ENCODE peak calls at places on chromosomes 7 and 10, in four cellular contexts. Q, A, T and G are unnamed samples.

GRCh38 chr7:129858490-129858889 is 94.3 kb downstream of the UBE2H start:
- DNase-seq in Q (no peak), A (no peak), T (no peak), G (no peak)

GRCh38 chr7:25647872-25648271 is 419.6 kb upstream of the NPVF start:
- DNase-seq in Q (no peak), A (no peak), T (no peak), G (no peak)

GRCh38 chr7:82105463-82105862 is 335.6 kb upstream of the HGF start:
- DNase-seq in Q (no peak), A (no peak), T (no peak), G (no peak)

GRCh38 chr7:377069-378040 is 87.4 kb downstream of the FOXL3 start:
- DNase-seq in Q (no peak), A (no peak), T (no peak), G (no peak)

GRCh38 chr10:19629559-19629958 is 186.7 kb upstream of the PLXDC2 start:
- DNase-seq in Q (no peak), A (no peak), T (peak; percentile 76), G (peak; percentile 64)

GRCh38 chr10:24579911-24580310 is 143.8 kb downstream of the ARHGAP21 start:
- DNase-seq in Q (no peak), A (no peak), T (no peak), G (no peak)

GRCh38 chr7:34061175-34061574 is 155.8 kb downstream of the BMPER start:
- DNase-seq in Q (no peak), A (no peak), T (no peak), G (no peak)

GRCh38 chr7:47210283-47210854 is 371.5 kb downstream of the TNS3 start:
- DNase-seq in Q (no peak), A (no peak), T (no peak), G (no peak)

GRCh38 chr10:43888551-43888950 is 239.9 kb upstream of the ZNF32 start:
- DNase-seq in Q (no peak), A (no peak), T (no peak), G (no peak)

GRCh38 chr10:100968839-100969174 is 497 bp upstream of the SEMA4G start:
- DNase-seq in Q (no peak), A (no peak), T (no peak), G (peak; percentile 0)
- H3K4me1 ChIP-seq in Q (peaks cover 15% of the 10 kb centered on the region), A (peaks cover 13% of the 10 kb centered on the region), T (peaks cover 23% of the 10 kb centered on the region), G (no peaks in the 10 kb centered on the region)

GRCh38 chr7:150660939-150661613 is 24.4 kb upstream of the GIMAP2 start:
- DNase-seq in Q (no peak), A (no peak), T (no peak), G (no peak)
- H3K4me1 ChIP-seq in Q (no peaks in the 10 kb centered on the region), A (peaks cover 43% of the 10 kb centered on the region), T (no peaks in the 10 kb centered on the region), G (no peaks in the 10 kb centered on the region)

DNA sequence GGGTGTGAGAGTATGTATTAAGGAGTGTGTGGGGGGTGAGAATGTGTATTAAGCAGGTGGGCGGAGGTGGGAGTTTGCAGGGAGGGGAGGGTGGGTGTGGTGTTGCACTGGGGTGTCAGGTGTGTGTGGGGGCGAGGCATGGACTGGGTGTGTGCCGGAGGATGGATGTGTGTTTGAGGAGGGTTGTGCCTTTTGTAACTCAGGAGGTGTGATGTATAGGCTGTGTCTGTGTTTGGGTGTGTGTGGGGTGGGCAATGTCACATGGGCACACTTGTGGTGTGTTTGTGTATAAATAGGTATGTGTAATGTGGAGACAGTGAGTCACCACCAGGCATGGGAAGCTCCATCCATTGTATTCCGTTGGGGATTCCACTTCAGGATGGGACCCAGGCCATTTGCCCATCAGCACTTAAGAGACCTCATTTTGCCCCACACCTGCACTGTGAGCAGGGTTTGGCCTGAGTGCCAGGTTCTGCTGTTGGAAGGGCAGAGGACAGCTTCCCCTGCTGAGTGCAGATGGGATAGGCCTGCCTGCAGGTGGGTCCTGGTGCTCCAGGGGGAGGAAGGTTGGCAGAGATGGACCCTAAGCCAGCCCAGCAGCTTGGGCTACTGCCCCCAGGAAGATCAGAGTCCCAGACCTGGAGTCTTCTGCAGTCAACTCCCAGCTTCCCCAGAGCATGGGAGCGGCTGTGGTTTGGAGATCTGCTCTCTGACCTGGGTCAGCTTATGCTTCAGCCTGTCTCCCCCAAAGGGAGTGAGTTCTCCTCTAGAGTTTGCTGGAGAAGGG is 5.9 kb downstream of the UNC5B start:
- DNase-seq in Q (no peak), A (no peak), T (peak; percentile 51), G (no peak)
- H3K4me1 ChIP-seq in Q (peaks cover 8% of the 10 kb centered on the region), A (peaks cover under 1% of the 10 kb centered on the region), T (peaks cover 15% of the 10 kb centered on the region), G (no peaks in the 10 kb centered on the region)

GRCh38 chr10:79162861-79163662 is 94.3 kb downstream of the ZMIZ1 start:
- DNase-seq in Q (no peak), A (no peak), T (peak; percentile 87), G (no peak)
- H3K4me1 ChIP-seq in Q (peaks cover 27% of the 10 kb centered on the region), A (no peaks in the 10 kb centered on the region), T (peaks cover 53% of the 10 kb centered on the region), G (peaks cover 34% of the 10 kb centered on the region)

GRCh38 chr10:35413985-35414861 is 77.9 kb downstream of the CCNY start:
- DNase-seq in Q (no peak), A (no peak), T (no peak), G (no peak)
- H3K4me1 ChIP-seq in Q (no peaks in the 10 kb centered on the region), A (peaks cover 4% of the 10 kb centered on the region), T (peaks cover 28% of the 10 kb centered on the region), G (no peaks in the 10 kb centered on the region)

DNA sequence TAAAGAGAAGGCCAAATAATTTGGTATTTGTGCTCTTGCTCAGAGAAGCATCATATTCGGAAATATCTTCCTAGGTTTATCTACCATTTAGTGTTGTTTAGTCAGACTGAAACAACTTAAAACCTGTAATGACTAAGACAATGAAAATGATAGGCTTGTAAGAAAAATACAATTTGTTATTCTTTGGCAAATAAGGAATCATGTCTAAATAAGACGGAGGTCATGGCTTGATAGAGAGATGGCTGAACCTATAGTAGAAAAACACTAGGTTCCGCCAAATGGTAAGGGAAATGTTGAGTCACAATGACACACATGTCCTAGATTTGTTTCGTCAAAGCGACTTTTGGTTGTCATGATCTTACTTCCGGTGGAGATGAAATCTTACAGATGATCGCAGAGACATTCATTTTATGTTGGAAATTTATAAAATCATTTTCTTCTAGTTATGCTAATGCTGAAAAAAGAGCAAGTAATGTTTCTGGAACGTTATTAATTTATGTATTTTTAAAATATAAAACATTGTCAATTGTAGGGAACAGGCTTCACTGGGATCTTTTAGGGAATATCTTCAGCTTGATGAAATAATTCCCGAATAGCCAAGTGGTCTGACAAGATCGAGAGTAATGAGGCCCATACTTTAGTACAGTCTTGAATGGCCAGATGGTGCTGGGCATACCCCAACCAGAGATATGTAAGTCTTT is 1.0 kb downstream of the SRGN start:
- DNase-seq in Q (no peak), A (peak; percentile 89), T (no peak), G (no peak)
- H3K4me1 ChIP-seq in Q (no peaks in the 10 kb centered on the region), A (peaks cover 47% of the 10 kb centered on the region), T (peaks cover 9% of the 10 kb centered on the region), G (no peaks in the 10 kb centered on the region)

GRCh38 chr7:16264036-16264435 is 157.3 kb downstream of the CRPPA start:
- DNase-seq in Q (no peak), A (no peak), T (no peak), G (no peak)

GRCh38 chr7:16264436-16265183 is 156.7 kb downstream of the CRPPA start:
- DNase-seq in Q (no peak), A (no peak), T (no peak), G (no peak)

GRCh38 chr7:16265184-16265804 is 156.0 kb downstream of the CRPPA start:
- DNase-seq in Q (no peak), A (no peak), T (no peak), G (no peak)

GRCh38 chr7:16266877-16267276 is 154.5 kb downstream of the CRPPA start:
- DNase-seq in Q (no peak), A (no peak), T (no peak), G (no peak)

DNA sequence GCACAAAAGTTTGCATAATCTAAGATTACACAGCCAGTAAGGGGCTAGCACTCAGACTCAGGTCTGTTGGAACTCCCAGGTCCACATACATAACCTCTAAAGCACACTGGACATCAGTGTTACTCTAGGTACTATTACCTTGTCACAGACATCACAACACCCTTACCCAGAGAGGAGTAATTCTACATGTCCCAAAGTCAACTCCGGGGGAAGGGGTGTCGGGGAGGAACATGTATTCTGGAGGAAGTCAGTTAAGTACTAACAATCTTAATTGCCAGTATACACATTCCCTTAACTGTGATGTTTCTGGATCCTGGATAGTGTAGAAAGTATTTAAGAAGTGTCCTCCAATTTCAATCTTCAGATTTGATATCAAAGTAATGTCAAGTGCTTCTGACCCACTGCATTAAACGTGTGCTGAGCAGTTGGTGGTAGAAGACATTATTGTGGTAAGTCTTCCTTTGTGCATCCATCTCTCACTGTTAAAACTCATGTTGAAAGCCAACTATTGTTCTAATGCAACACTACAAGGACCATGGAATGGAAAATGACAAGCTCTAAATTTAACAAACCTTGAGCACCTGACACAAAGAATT is 155.4 kb downstream of the CRPPA start:
- DNase-seq in Q (no peak), A (no peak), T (no peak), G (no peak)
- H3K4me1 ChIP-seq in Q (no peaks in the 10 kb centered on the region), A (no peaks in the 10 kb centered on the region), T (no peaks in the 10 kb centered on the region), G (no peaks in the 10 kb centered on the region)

GRCh38 chr7:117012284-117013174 is 59.2 kb downstream of the ST7 start:
- DNase-seq in Q (no peak), A (peak; percentile 65), T (no peak), G (no peak)

GRCh38 chr7:117010375-117011133 is 57.3 kb downstream of the ST7 start:
- DNase-seq in Q (no peak), A (peak; percentile 20), T (no peak), G (no peak)

GRCh38 chr7:117009705-117010361 is 56.5 kb downstream of the ST7 start:
- DNase-seq in Q (no peak), A (peak; percentile 52), T (no peak), G (no peak)

GRCh38 chr7:117014099-117014656 is 60.9 kb downstream of the ST7 start:
- DNase-seq in Q (no peak), A (no peak), T (no peak), G (no peak)

GRCh38 chr7:117011419-117012260 is 58.3 kb downstream of the ST7 start:
- DNase-seq in Q (no peak), A (no peak), T (no peak), G (no peak)
- H3K4me1 ChIP-seq in Q (peaks cover 4% of the 10 kb centered on the region), A (peaks cover 49% of the 10 kb centered on the region), T (peaks cover 28% of the 10 kb centered on the region), G (peaks cover 2% of the 10 kb centered on the region)

GRCh38 chr7:32890553-32891045 is 961 bp downstream of the KBTBD2 start:
- DNase-seq in Q (no peak), A (peak; percentile 88), T (no peak), G (peak; percentile 74)
- H3K4me1 ChIP-seq in Q (peaks cover 7% of the 10 kb centered on the region), A (peaks cover 57% of the 10 kb centered on the region), T (peaks cover 51% of the 10 kb centered on the region), G (no peaks in the 10 kb centered on the region)

GRCh38 chr10:95389176-95389575 is 98.4 kb upstream of the PDLIM1 start:
- DNase-seq in Q (no peak), A (no peak), T (no peak), G (no peak)

GRCh38 chr10:95391570-95392249 is 100.9 kb upstream of the PDLIM1 start:
- DNase-seq in Q (no peak), A (peak; percentile 2), T (no peak), G (no peak)

GRCh38 chr10:95388539-95388938 is 97.7 kb upstream of the PDLIM1 start:
- DNase-seq in Q (no peak), A (no peak), T (no peak), G (no peak)

GRCh38 chr10:95391164-95391563 is 100.4 kb upstream of the PDLIM1 start:
- DNase-seq in Q (no peak), A (no peak), T (no peak), G (no peak)

GRCh38 chr10:95389982-95390381 is 99.2 kb upstream of the PDLIM1 start:
- DNase-seq in Q (no peak), A (no peak), T (no peak), G (no peak)
- H3K4me1 ChIP-seq in Q (no peaks in the 10 kb centered on the region), A (no peaks in the 10 kb centered on the region), T (peaks cover 14% of the 10 kb centered on the region), G (no peaks in the 10 kb centered on the region)